ENCODE peak calls at places on chromosomes 12 and 14, in five cellular contexts. L, Y, O, U and M are unnamed samples.

GRCh38 chr12:11882301-11883019 is 188.3 kb upstream of the BCL2L14 start:
- DNase-seq in U (no peak), L (no peak), Y (no peak), O (no peak), M (no peak)

GRCh38 chr12:31772685-31773222 is 43.9 kb upstream of the AMN1 start:
- DNase-seq in Y (no peak), O (no peak), L (no peak), U (no peak), M (no peak)

GRCh38 chr14:99047436-99048110 is 224.4 kb downstream of the BCL11B start:
- DNase-seq in L (no peak), U (no peak), Y (no peak), O (no peak), M (no peak)

GRCh38 chr14:65847065-65847847 is 434.7 kb downstream of the FUT8 start:
- DNase-seq in O (peak), L (no peak), Y (no peak), U (no peak), M (no peak)

GRCh38 chr14:94019329-94019728 is 6.8 kb upstream of the OTUB2 start:
- DNase-seq in O (no peak), U (no peak), Y (no peak), L (no peak), M (no peak)

GRCh38 chr14:103552011-103552797 is 10.3 kb downstream of the BAG5 start:
- DNase-seq in O (no peak), U (no peak), Y (no peak), L (no peak), M (peak)

GRCh38 chr12:132548430-132549058 is 58.6 kb downstream of the FBRSL1 start:
- DNase-seq in O (no peak), L (no peak), U (no peak), Y (no peak), M (no peak)

GRCh38 chr14:104436047-104436531 is 143.5 kb upstream of the C14orf180 start:
- DNase-seq in O (no peak), L (no peak), U (peak), Y (peak), M (no peak)

GRCh38 chr12:100401660-100402059 is 44.8 kb downstream of the SLC17A8 start:
- DNase-seq in O (no peak), L (peak), U (no peak), Y (no peak), M (peak)

GRCh38 chr12:132108211-132108832 is 35.8 kb downstream of the DDX51 start:
- DNase-seq in Y (no peak), O (no peak), U (no peak), L (no peak), M (no peak)

GRCh38 chr12:118237053-118237665 is 101.2 kb downstream of the PEBP1 start:
- DNase-seq in U (peak), L (no peak), O (no peak), Y (no peak), M (no peak)

GRCh38 chr14:75549169-75549568 is 26.9 kb downstream of the BATF start:
- DNase-seq in Y (no peak), U (no peak), O (no peak), L (no peak), M (no peak)

GRCh38 chr12:116736962-116737773 is 701 bp downstream of the SPRING1 start:
- DNase-seq in L (no peak), O (no peak), U (no peak), Y (no peak), M (peak)

GRCh38 chr12:34397591-34398365 is 375.5 kb downstream of the ALG10 start:
- DNase-seq in O (no peak), L (no peak), U (no peak), Y (peak), M (no peak)

GRCh38 chr14:91297081-91297711 is 52.7 kb upstream of the GPR68 start:
- DNase-seq in U (no peak), O (no peak), Y (no peak), L (no peak), M (no peak)

GRCh38 chr12:83827860-83828259 is 1084.7 kb downstream of the SLC6A15 start:
- DNase-seq in O (no peak), L (peak), U (peak), Y (no peak), M (no peak)

GRCh38 chr12:2170376-2170775 is 117.6 kb downstream of the CACNA1C start:
- DNase-seq in O (no peak), L (no peak), U (no peak), Y (no peak), M (no peak)

GRCh38 chr14:37232907-37233481 is 35.3 kb downstream of the MIPOL1 start:
- DNase-seq in O (no peak), Y (no peak), L (peak), U (peak), M (peak)

GRCh38 chr12:19236656-19237055 is 107.1 kb downstream of the PLEKHA5 start:
- DNase-seq in U (no peak), L (no peak), Y (no peak), O (no peak), M (no peak)

GRCh38 chr12:93773122-93773871 is 96.1 kb downstream of the CRADD start:
- DNase-seq in O (peak), U (no peak), Y (no peak), L (no peak), M (no peak)

GRCh38 chr12:123049398-123050250 is 69.1 kb downstream of the ARL6IP4 start:
- DNase-seq in Y (no peak), U (no peak), L (no peak), O (no peak), M (no peak)

GRCh38 chr12:132578118-132578517 is 32.3 kb downstream of the LRCOL1 start:
- DNase-seq in L (no peak), O (no peak), U (no peak), Y (no peak), M (no peak)

GRCh38 chr14:55237999-55238680 is 33.1 kb upstream of the FBXO34 start:
- DNase-seq in L (no peak), Y (no peak), O (no peak), U (no peak), M (no peak)